ENCODE peak calls at places on chromosomes 16 and 17, in seven cellular contexts. K, L, Y, O, F, H and P are unnamed samples.

GRCh38 chr17:63647936-63648335 is 25.7 kb downstream of the MAP3K3 start:
- DNase-seq in K (no peak), H (no peak), O (no peak), L (no peak), F (no peak), Y (no peak), P (no peak)

GRCh38 chr17:55735784-55736405 is 13.2 kb upstream of the TMEM100 start:
- DNase-seq in H (no peak), K (peak; percentile 38), L (no peak), F (peak; percentile 48), O (peak; percentile 66), Y (no peak), P (no peak)

GRCh38 chr17:19645608-19646250 is 2.8 kb upstream of the ALDH3A2 start:
- DNase-seq in O (peak; percentile 70), K (no peak), Y (peak; percentile 70), L (peak; percentile 52), F (no peak), H (no peak), P (no peak)

GRCh38 chr17:48462946-48463345 is 32.9 kb upstream of the SKAP1 start:
- DNase-seq in L (no peak), F (no peak), O (no peak), Y (no peak), H (no peak), K (no peak), P (no peak)

GRCh38 chr17:58679263-58680037 is 12.4 kb downstream of the TEX14 start:
- DNase-seq in F (no peak), L (no peak), Y (no peak), O (no peak), K (peak; percentile 97), H (no peak), P (no peak)

GRCh38 chr16:86502856-86503748 is 7.2 kb upstream of the FOXF1 start:
- DNase-seq in L (no peak), H (no peak), Y (no peak), F (no peak), K (no peak), O (no peak), P (no peak)

GRCh38 chr16:26623442-26623841 is 443.3 kb upstream of the C16orf82 start:
- DNase-seq in O (no peak), Y (no peak), H (no peak), L (no peak), F (no peak), K (no peak), P (no peak)

GRCh38 chr16:10619271-10619849 is 39.0 kb upstream of the EMP2 start:
- DNase-seq in O (no peak), Y (no peak), L (no peak), F (peak; percentile 76), H (no peak), K (peak; percentile 45), P (no peak)

GRCh38 chr16:3454093-3454492 is 10.6 kb downstream of the NAA60 start:
- DNase-seq in L (no peak), Y (no peak), O (no peak), F (no peak), H (no peak), K (peak; percentile 37), P (no peak)

GRCh38 chr16:63361032-63361624 is 1324.9 kb upstream of the CDH8 start:
- DNase-seq in H (no peak), Y (no peak), L (no peak), O (no peak), K (peak; percentile 28), F (peak; percentile 23), P (no peak)

GRCh38 chr17:7837375-7838290 is 3.6 kb downstream of the KDM6B start:
- DNase-seq in F (no peak), O (no peak), Y (no peak), H (no peak), L (no peak), K (no peak), P (no peak)

GRCh38 chr17:7839199-7839889 is 5.3 kb downstream of the KDM6B start:
- DNase-seq in L (no peak), K (no peak), H (no peak), O (no peak), Y (no peak), F (no peak), P (peak; percentile 68)

GRCh38 chr17:7836596-7837374 is 2.8 kb downstream of the KDM6B start:
- DNase-seq in F (peak; percentile 86), K (peak; percentile 85), Y (peak; percentile 98), O (peak; percentile 93), L (peak; percentile 56), H (no peak), P (no peak)

GRCh38 chr17:7839890-7840260 is 5.9 kb downstream of the KDM6B start:
- DNase-seq in F (no peak), O (peak; percentile 42), L (no peak), H (no peak), K (no peak), Y (no peak), P (no peak)

DNA sequence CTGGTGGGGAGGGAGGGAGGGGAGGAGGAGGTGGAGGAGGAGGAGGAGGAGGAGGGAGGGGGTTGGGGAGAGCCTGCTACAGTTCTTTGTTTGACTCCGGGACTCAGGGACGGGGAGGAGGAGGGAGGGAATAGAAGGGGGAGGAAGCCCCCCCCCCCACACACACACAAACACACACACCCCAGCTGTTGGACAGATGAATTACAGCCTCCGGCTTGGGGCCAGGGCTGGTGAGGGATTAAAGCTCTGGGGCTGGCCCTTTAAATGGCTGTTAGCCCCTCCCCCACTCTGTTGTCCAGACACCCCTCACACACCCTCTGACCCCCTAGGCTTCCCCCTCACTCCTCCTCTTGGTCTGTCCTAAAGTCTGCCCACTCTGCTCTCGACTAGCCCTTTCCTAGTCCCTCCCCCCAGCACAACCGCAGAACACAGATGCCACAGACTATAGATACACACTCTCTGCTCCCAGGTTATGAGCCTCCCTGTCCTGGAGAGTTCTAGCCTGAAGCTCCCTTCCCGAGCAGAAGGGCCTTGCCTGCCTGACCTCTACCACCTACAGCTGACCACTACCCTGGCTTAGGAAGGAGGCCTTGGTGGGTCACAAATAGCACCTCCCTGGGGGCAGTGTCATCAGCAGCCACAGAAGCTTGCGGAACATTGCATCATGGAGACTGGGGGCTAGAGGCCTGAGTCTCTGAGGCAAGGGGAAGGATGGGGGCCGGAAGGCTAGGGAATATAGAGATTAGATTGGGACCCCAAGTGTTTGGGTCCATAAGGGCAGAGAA is 4.5 kb downstream of the KDM6B start:
- DNase-seq in Y (no peak), L (no peak), F (no peak), O (no peak), H (no peak), K (no peak), P (no peak)
- TF ChIP-seq CTCF in Y (no peak), L (no peak), F (no peak), O (no peak), H (no peak), K (no peak), P (no peak)

GRCh38 chr16:31334934-31335333 is 20.0 kb upstream of the ITGAX start:
- DNase-seq in K (no peak), O (no peak), H (no peak), Y (no peak), F (no peak), L (no peak), P (no peak)

GRCh38 chr16:31331807-31332301 is 23.1 kb upstream of the ITGAX start:
- DNase-seq in H (no peak), O (no peak), Y (no peak), K (peak; percentile 9), F (no peak), L (peak; percentile 53), P (no peak)

GRCh38 chr16:31335431-31335830 is 19.5 kb upstream of the ITGAX start:
- DNase-seq in O (no peak), H (no peak), K (no peak), L (no peak), Y (no peak), F (no peak), P (no peak)

GRCh38 chr16:31332544-31332943 is 22.4 kb upstream of the ITGAX start:
- DNase-seq in F (no peak), O (no peak), L (no peak), Y (no peak), H (no peak), K (no peak), P (no peak)

DNA sequence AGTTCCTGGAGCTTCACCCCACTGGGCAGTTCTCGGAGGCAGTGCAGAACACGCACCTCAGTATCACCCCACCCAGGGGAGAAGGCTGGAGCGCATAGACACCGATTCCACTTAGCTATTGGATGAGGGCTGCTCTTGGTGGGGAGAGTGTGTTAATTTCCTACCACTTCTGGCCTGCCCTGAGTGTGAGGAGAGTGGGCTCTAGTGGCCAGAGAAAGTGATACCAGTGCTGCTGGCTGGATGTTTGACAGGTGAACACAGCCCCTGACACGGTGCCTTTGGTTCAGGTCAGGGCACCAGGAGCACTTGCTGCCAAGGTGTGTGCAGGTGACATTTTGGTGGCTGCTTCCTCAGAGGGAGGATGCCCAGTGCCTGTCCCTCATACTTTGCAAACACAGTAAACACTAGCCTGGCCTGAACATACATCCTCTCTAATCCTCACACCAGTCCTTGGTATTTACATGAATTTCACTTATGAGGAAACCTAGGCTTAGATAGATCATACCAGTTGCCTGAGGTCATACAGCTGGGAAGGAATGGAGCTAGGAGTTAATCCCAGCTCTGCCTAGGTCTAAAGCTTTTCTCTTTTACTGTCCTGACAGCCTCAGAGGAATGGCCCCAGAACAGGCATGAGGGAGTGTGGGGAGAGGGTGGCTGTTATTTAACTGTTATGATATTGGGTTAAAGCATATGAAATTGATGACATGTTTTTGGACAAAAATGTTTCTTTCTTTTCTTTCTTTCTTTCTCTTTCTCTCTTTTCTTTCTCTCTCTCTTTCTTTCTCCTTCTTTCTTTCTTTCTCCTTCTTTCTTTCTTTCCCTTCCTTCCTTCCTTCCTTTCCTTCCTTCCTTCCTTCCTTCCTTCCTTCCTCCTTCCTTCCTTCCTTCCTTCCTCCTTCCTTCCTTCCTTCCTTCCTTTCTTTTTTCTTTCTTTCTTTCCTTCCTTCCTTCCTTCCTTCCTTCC is 21.0 kb upstream of the ITGAX start:
- DNase-seq in H (no peak), F (peak; percentile 64), Y (no peak), L (no peak), O (no peak), K (peak; percentile 17), P (no peak)
- TF ChIP-seq CTCF in H (peak; percentile 20), F (peak; percentile 40), Y (peak; percentile 14), L (no peak), O (no peak), K (peak; percentile 63), P (peak; percentile 36)

DNA sequence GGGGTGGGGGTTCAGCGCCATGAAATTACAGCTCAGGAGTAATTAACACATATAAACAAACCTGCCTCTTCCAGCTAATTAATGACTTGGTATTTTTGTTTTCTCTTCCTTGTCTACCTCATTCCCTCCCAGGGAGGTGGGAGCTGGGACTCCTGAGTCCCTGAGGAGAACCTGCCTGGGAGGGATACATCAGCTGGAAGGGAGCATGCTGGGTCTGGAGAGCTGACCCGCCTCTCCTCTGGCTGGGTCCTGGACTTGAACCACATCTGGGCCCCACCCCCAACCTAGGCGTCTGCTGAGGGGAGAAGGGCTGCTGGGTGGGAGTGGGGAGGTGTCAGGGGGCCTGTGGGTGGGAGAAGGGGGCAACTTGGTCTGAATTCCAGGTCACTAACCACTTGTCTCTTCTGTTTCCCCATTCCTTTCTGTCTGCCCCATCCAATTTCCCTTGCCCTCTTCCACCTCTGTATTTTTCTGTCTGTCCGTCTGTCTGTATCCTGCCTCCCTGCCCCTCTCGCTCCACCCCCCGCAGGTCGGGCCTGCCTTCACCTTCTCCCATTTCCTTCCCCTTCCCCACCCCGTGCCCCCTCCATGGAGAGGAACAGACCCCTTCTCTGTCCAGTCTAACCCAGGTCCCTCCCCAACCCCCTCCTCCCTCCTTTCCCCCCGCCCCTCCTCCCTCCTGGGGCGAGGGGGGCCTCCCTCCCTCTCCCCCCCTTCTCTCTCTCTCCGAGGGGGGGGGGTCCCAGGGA is at the start of gene NLGN2:
- DNase-seq in L (no peak), K (no peak), Y (no peak), F (no peak), H (no peak), O (no peak), P (no peak)
- TF ChIP-seq CTCF in L (no peak), K (no peak), Y (no peak), F (no peak), H (no peak), O (no peak), P (no peak)

GRCh38 chr17:30299000-30299399 is 7.3 kb upstream of the BLMH start:
- DNase-seq in O (no peak), K (no peak), L (no peak), H (no peak), F (no peak), Y (no peak), P (no peak)
- TF ChIP-seq CTCF in O (no peak), K (peak; percentile 38), L (no peak), H (peak; percentile 46), F (peak; percentile 18), Y (peak; percentile 10), P (peak; percentile 78)